ENCODE peak calls at places on chromosomes 2 and 18, in five cellular contexts. T is cardiac muscle cell, A is AG10803, Z is nephron progenitor cell, E is glutamatergic neuron. H is an unnamed sample.

GRCh38 chr2:209525336-209525735 is 101.5 kb downstream of the MAP2 start:
- DNase-seq in T (no peak), A (no peak), Z (no peak), E (no peak), H (no peak)

GRCh38 chr2:233033672-233034071 is 1.2 kb downstream of the NEU2 start:
- DNase-seq in T (no peak), A (peak), Z (no peak), E (no peak), H (no peak)

GRCh38 chr2:218398437-218399390 is 954 bp upstream of the CTDSP1 start:
- DNase-seq in T (peak), A (peak), Z (peak), E (no peak), H (peak)

GRCh38 chr18:63613420-63613819 is 26.3 kb downstream of the SERPINB13 start:
- DNase-seq in T (no peak), A (no peak), Z (no peak), E (no peak), H (no peak)

GRCh38 chr18:44320619-44321460 is 359.8 kb upstream of the SETBP1 start:
- DNase-seq in T (no peak), A (no peak), Z (no peak), E (no peak), H (no peak)

GRCh38 chr2:208407667-208408066 is 1.1 kb downstream of the PTH2R start:
- DNase-seq in T (peak), A (no peak), Z (no peak), E (no peak), H (peak)

GRCh38 chr18:70288171-70288850 is 534 bp upstream of the SOCS6 start:
- DNase-seq in T (no peak), A (peak), Z (no peak), E (peak), H (peak)

GRCh38 chr2:24122-24521 is 22.2 kb downstream of the FAM110C start:
- DNase-seq in T (no peak), A (no peak), Z (no peak), E (no peak), H (no peak)

GRCh38 chr2:70696142-70696541 is 71.9 kb downstream of the ADD2 start:
- DNase-seq in T (no peak), A (no peak), Z (no peak), E (no peak), H (no peak)

GRCh38 chr2:127576433-127577207 is 41.1 kb downstream of the MYO7B start:
- DNase-seq in T (peak), A (peak), Z (peak), E (peak), H (no peak)

GRCh38 chr2:225041210-225041870 is 928 bp downstream of the DOCK10 start:
- DNase-seq in T (no peak), A (peak), Z (peak), E (peak), H (no peak)

GRCh38 chr2:75594599-75594998 is 33.9 kb upstream of the EVA1A start:
- DNase-seq in T (no peak), A (no peak), Z (no peak), E (no peak), H (no peak)

GRCh38 chr2:48979691-48980090 is 174.6 kb downstream of the FSHR start:
- DNase-seq in T (no peak), A (no peak), Z (no peak), E (no peak), H (no peak)

GRCh38 chr2:127174977-127175376 is 45.1 kb downstream of the CYP27C1 start:
- DNase-seq in T (no peak), A (peak), Z (peak), E (no peak), H (no peak)

GRCh38 chr2:69549421-69549820 is 94.1 kb downstream of the AAK1 start:
- DNase-seq in T (no peak), A (peak), Z (no peak), E (no peak), H (no peak)

GRCh38 chr18:58338961-58339722 is 289.7 kb downstream of the ALPK2 start:
- DNase-seq in T (peak), A (peak), Z (peak), E (no peak), H (peak)

GRCh38 chr2:16635796-16636699 is 29.6 kb downstream of the CYRIA start:
- DNase-seq in T (peak), A (no peak), Z (no peak), E (no peak), H (no peak)

GRCh38 chr2:233758849-233759248 is 1.2 kb upstream of the UGT1A1 start:
- DNase-seq in T (no peak), A (no peak), Z (no peak), E (no peak), H (no peak)

GRCh38 chr18:41828137-41828536 is 126.9 kb upstream of the PIK3C3 start:
- DNase-seq in T (no peak), A (no peak), Z (no peak), E (no peak), H (no peak)

GRCh38 chr2:166610180-166610919 is 116.3 kb upstream of the SCN7A start:
- DNase-seq in T (no peak), A (no peak), Z (peak), E (peak), H (peak)

GRCh38 chr2:218881744-218882462 is 1.3 kb downstream of the WNT10A start:
- DNase-seq in T (no peak), A (no peak), Z (no peak), E (no peak), H (no peak)

GRCh38 chr18:77088977-77089795 is 43.4 kb downstream of the MBP start:
- DNase-seq in T (no peak), A (no peak), Z (no peak), E (no peak), H (no peak)

GRCh38 chr18:79954791-79955190 is 3.3 kb upstream of the SLC66A2 start:
- DNase-seq in T (peak), A (no peak), Z (no peak), E (no peak), H (no peak)

GRCh38 chr2:112140413-112140802 is 2.2 kb downstream of the FBLN7 start:
- DNase-seq in T (no peak), A (no peak), Z (no peak), E (no peak), H (no peak)

GRCh38 chr2:117985092-117985491 is 28.8 kb downstream of the CCDC93 start:
- DNase-seq in T (no peak), A (peak), Z (no peak), E (peak), H (no peak)

GRCh38 chr2:1091895-1092585 is 141.4 kb downstream of the SNTG2 start:
- DNase-seq in T (no peak), A (peak), Z (no peak), E (no peak), H (no peak)
- TF ChIP-seq CTCF in T (no peak), A (no peak), Z (no peak), E (no peak), H (no peak)

DNA sequence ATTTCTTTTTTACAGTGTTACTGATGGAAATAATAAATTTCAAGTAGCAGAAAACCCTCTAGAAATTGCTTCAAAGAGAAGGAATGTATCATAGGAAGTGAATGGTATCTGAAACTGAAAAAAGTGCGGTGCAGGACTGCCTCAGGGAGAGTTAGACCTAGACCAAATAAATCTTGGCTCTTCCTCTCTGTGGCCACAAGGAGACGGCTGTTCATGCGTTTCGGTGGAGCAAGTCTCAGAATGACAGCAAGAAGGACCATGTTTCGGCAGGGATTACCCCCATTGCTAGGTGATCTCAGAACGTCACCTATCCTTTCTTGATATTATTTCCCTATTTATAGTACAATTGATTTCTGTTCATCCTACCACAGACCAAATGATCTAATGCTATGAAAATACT is 522.3 kb downstream of the SOX11 start:
- DNase-seq in T (no peak), A (no peak), Z (no peak), E (no peak), H (no peak)
- TF ChIP-seq CTCF in T (no peak), A (no peak), Z (no peak), E (no peak), H (no peak)

GRCh38 chr18:34866739-34867138 is 156.6 kb downstream of the DTNA start:
- DNase-seq in T (no peak), A (peak), Z (no peak), E (no peak), H (no peak)
- TF ChIP-seq CTCF in T (peak), A (peak), Z (peak), E (peak), H (peak)

GRCh38 chr2:20616341-20616871 is 34.5 kb downstream of the HS1BP3 start:
- DNase-seq in T (no peak), A (no peak), Z (no peak), E (peak), H (no peak)

GRCh38 chr2:20617081-20617575 is 33.8 kb downstream of the HS1BP3 start:
- DNase-seq in T (peak), A (no peak), Z (peak), E (peak), H (no peak)

GRCh38 chr2:20618468-20618885 is 32.4 kb downstream of the HS1BP3 start:
- DNase-seq in T (no peak), A (peak), Z (no peak), E (no peak), H (no peak)

GRCh38 chr2:20618886-20619521 is 31.9 kb downstream of the HS1BP3 start:
- DNase-seq in T (no peak), A (no peak), Z (no peak), E (peak), H (no peak)

DNA sequence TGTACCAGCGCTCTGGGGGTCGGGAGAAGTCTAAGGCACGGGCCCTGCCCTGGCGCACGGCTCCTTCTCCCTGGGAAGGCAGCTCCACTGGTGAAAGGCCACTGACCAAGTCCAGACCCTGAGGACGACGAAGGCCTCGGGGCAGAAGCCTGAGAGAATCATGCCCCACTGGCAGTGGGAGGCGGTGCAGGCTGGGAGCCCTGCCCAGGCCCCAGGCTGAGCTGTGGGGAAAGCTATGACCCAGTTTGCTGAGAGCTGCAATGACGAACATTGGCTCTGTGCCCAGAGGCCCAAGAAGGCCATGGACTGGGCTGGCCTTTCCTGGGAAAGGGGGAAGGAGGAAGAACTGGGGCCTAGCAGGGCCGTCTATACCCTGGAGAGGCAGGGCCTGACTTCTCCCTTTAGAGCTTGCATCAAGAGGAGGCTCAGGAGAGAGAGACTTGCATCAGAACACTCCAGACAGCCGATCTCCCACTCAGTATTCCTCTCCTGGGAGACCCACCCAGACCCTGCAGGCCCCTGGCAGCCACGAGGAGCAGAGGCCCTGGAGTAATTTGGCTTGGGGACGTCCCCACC is 32.9 kb downstream of the HS1BP3 start:
- DNase-seq in T (peak), A (peak), Z (no peak), E (peak), H (no peak)
- TF ChIP-seq CTCF in T (peak), A (peak), Z (peak), E (peak), H (peak)

DNA sequence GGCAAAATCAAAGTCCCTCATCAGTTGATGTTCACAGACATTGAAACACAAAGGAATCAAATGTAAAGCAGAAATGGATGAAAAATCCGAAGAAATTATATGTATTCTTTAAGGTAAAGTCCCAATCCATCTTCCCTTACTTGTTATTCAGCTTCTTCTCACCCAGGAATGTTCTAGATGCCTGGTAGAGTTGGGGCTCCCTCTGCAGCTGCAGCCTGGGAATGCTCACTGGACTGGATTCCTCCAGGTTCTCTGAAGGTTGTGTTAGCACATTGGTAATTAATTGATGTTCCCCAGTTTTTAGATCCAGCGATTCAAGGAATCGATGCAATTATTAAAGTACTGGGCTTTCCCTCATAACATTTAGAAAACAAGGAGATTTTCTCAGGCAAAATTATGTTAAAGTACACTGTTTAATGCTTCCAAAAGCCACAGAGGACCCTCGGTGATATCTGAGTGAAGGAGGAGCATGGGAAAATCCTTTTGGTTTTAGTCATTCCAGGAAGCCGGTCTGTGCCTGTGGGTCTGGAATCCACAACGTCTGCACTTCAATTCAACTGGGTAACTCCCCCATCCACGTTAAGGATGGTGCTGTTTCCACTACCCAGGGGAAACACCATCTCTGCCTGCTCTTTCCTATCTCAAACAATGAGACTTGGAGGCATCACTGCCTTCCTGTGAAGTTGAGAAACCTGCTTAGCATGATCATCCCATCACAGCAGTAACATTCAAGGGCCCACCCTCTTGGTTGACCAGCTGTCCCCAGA is 22.0 kb downstream of the NTSR2 start:
- DNase-seq in T (no peak), A (peak), Z (no peak), E (no peak), H (no peak)
- TF ChIP-seq CTCF in T (peak), A (peak), Z (no peak), E (no peak), H (no peak)

GRCh38 chr2:106561803-106562202 is 74.6 kb downstream of the CD8B2 start:
- DNase-seq in T (no peak), A (no peak), Z (no peak), E (no peak), H (no peak)
- TF ChIP-seq CTCF in T (no peak), A (no peak), Z (no peak), E (no peak), H (no peak)

GRCh38 chr18:74947417-74947816 is 261.5 kb downstream of the PTGR3 start:
- DNase-seq in T (no peak), A (no peak), Z (no peak), E (no peak), H (no peak)

GRCh38 chr18:74951165-74951760 is 257.7 kb downstream of the PTGR3 start:
- DNase-seq in T (no peak), A (peak), Z (no peak), E (no peak), H (no peak)

GRCh38 chr18:74949611-74950010 is 259.3 kb downstream of the PTGR3 start:
- DNase-seq in T (peak), A (no peak), Z (no peak), E (no peak), H (no peak)

GRCh38 chr18:74947875-74948274 is 261.1 kb downstream of the PTGR3 start:
- DNase-seq in T (no peak), A (no peak), Z (no peak), E (no peak), H (no peak)

GRCh38 chr18:74950479-74950878 is 258.5 kb downstream of the PTGR3 start:
- DNase-seq in T (no peak), A (no peak), Z (no peak), E (no peak), H (no peak)
- TF ChIP-seq CTCF in T (no peak), A (no peak), Z (no peak), E (no peak), H (no peak)

GRCh38 chr18:61435064-61435652 is 101.9 kb downstream of the CDH20 start:
- DNase-seq in T (peak), A (peak), Z (peak), E (no peak), H (peak)
- TF ChIP-seq CTCF in T (peak), A (peak), Z (peak), E (peak), H (peak)

GRCh38 chr2:37881397-37881796 is 43.7 kb upstream of the RMDN2 start:
- DNase-seq in T (no peak), A (no peak), Z (no peak), E (no peak), H (no peak)
- TF ChIP-seq CTCF in T (no peak), A (no peak), Z (no peak), E (no peak), H (no peak)

H was measured in endothelial cell.